ENCODE peak calls at places on chromosome 9, in four cellular contexts. A, J, Z and I are unnamed samples. For H3K9me2, the result is how much of the 10 kb centered on the place peaks cover.

GRCh38 chr9:110089681-110090370 is 118.1 kb downstream of the C9orf152 start:
- DNase-seq in A (no peak), J (peak), Z (no peak), I (no peak)

GRCh38 chr9:89359636-89360315 is 41.5 kb downstream of the SECISBP2 start:
- DNase-seq in A (no peak), J (no peak), Z (no peak), I (no peak)

GRCh38 chr9:128687453-128687852 is 1.6 kb upstream of the SET start:
- DNase-seq in A (no peak), J (no peak), Z (no peak), I (no peak)

GRCh38 chr9:14210428-14210827 is 103.5 kb downstream of the NFIB start:
- DNase-seq in A (no peak), J (no peak), Z (no peak), I (no peak)

GRCh38 chr9:68851657-68852056 is 146.6 kb downstream of the PIP5K1B start:
- DNase-seq in A (no peak), J (peak), Z (no peak), I (no peak)

GRCh38 chr9:34332370-34332964 is 3.1 kb downstream of the NUDT2 start:
- DNase-seq in A (peak), J (peak), Z (peak), I (peak)

GRCh38 chr9:26605367-26605766 is 287.2 kb downstream of the CAAP1 start:
- DNase-seq in A (no peak), J (no peak), Z (no peak), I (no peak)

GRCh38 chr9:127976498-127976897 is 4.3 kb downstream of the EEIG1 start:
- DNase-seq in A (no peak), J (no peak), Z (no peak), I (no peak)

GRCh38 chr9:34079181-34079580 is 30.5 kb upstream of the UBAP2 start:
- DNase-seq in A (no peak), J (no peak), Z (peak), I (no peak)

GRCh38 chr9:101585740-101586139 is 9.0 kb downstream of the PPP3R2 start:
- DNase-seq in A (no peak), J (no peak), Z (no peak), I (no peak)

GRCh38 chr9:136254381-136255165 is 9.0 kb upstream of the QSOX2 start:
- DNase-seq in A (no peak), J (no peak), Z (no peak), I (peak)

GRCh38 chr9:135492886-135493669 is 7.4 kb upstream of the MRPS2 start:
- DNase-seq in A (no peak), J (no peak), Z (no peak), I (no peak)

GRCh38 chr9:134623408-134624066 is 18.1 kb upstream of the COL5A1 start:
- DNase-seq in A (no peak), J (no peak), Z (no peak), I (no peak)

GRCh38 chr9:133370680-133371079 is 5.2 kb downstream of the SURF4 start:
- DNase-seq in A (no peak), J (no peak), Z (no peak), I (no peak)

GRCh38 chr9:124013263-124014211 is 2.0 kb downstream of the LHX2 start:
- DNase-seq in A (peak), J (no peak), Z (no peak), I (no peak)

GRCh38 chr9:104802110-104802509 is 38.2 kb downstream of the NIPSNAP3B start:
- DNase-seq in A (no peak), J (no peak), Z (no peak), I (no peak)

GRCh38 chr9:13386324-13386723 is 106.8 kb upstream of the MPDZ start:
- DNase-seq in A (no peak), J (no peak), Z (no peak), I (no peak)

GRCh38 chr9:123637596-123637939 is 281.6 kb downstream of the CRB2 start:
- DNase-seq in A (no peak), J (no peak), Z (no peak), I (no peak)

GRCh38 chr9:120110520-120110919 is 469.4 kb downstream of the CDK5RAP2 start:
- DNase-seq in A (no peak), J (no peak), Z (no peak), I (no peak)

GRCh38 chr9:105510024-105510423 is 47.9 kb upstream of the FKTN start:
- DNase-seq in A (no peak), J (no peak), Z (no peak), I (no peak)

GRCh38 chr9:107894572-107895261 is 405.1 kb upstream of the KLF4 start:
- DNase-seq in A (peak), J (peak), Z (no peak), I (no peak)

GRCh38 chr9:133962341-133962740 is 29.8 kb downstream of the VAV2 start:
- DNase-seq in A (no peak), J (no peak), Z (no peak), I (no peak)

GRCh38 chr9:16809912-16810610 is 60.4 kb downstream of the BNC2 start:
- DNase-seq in A (peak), J (no peak), Z (no peak), I (no peak)

GRCh38 chr9:31588010-31588409 is 796.4 kb upstream of the ACO1 start:
- DNase-seq in A (no peak), J (no peak), Z (no peak), I (no peak)

GRCh38 chr9:98854206-98854756 is 46.8 kb downstream of the GALNT12 start:
- DNase-seq in A (no peak), J (no peak), Z (no peak), I (no peak)

GRCh38 chr9:82010711-82011110 is 22.1 kb downstream of the SPATA31D1 start:
- DNase-seq in A (no peak), J (no peak), Z (no peak), I (no peak)

GRCh38 chr9:124238546-124239140 is 19.1 kb upstream of the NEK6 start:
- DNase-seq in A (no peak), J (no peak), Z (no peak), I (no peak)

GRCh38 chr9:115524467-115525059 is 406.6 kb upstream of the TNC start:
- DNase-seq in A (peak), J (peak), Z (peak), I (peak)
- H3K9me2 ChIP-seq in A (under half), J (under half), Z (under half), I (under half)

DNA sequence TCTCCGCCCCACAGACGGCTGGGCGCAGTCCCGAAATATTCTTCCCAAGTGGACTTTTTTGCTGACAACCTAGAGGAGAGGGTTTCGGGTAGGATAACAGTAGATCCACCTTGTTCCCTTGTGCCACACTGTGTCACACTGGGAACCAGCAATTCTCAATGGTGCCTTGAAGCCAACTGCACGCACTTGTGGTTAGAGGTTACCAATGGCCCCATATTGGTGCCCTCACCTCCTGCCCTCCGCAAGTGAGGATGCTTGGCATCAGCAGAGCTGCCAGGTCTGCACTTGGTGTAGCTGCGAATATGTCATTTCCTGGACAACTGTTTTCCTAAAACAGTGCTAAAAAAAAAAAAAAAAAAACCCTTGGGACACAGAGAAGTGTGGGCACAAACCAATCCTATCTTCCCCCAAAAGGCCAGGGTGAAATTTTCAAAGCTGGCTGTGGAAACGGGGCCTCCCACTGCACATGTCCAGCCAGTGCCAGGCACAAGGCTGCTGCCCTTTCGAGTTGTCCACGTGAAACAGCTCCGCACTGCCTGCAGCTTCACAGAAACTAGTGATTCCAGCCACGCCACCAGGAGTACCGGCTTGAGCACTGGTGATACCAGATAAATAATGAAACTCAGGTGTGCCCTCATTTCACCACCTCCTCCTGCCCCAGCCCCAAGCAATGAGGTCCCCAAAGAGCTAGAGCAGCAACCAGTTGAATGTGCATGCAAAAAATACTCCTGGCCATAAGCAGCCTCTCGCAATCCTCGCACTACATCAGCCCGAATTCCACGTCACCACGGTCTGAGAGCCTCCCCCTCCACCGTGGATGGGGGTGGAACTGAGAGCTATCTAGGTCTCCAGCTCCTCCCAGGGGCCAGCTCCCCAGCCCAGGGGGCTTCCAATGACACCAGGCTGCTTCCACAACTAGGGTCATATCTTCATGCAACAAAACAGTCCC is 51.2 kb downstream of the USP20 start:
- DNase-seq in A (no peak), J (no peak), Z (no peak), I (peak)
- H2AFZ ChIP-seq in A (no peak), J (peak), Z (no peak), I (no peak)

DNA sequence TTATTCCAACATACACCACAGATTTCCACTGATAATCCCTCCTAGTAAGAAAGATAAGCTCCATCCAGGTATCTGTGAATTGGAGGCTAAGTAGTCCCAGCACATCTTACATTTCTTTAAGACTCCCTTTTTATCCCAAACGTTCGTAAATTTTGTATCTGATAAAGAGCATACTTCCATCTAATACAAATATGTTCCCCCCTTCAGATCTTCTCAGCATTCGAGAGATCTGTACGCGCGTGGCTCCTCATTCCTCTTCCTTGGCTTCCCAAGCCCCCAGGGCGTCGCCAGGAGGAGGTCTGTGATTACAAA is 20.0 kb downstream of the CDKN2A start:
- DNase-seq in A (no peak), J (no peak), Z (no peak), I (no peak)
- H3K4me3 ChIP-seq in A (peak), J (no peak), Z (peak), I (no peak)

DNA sequence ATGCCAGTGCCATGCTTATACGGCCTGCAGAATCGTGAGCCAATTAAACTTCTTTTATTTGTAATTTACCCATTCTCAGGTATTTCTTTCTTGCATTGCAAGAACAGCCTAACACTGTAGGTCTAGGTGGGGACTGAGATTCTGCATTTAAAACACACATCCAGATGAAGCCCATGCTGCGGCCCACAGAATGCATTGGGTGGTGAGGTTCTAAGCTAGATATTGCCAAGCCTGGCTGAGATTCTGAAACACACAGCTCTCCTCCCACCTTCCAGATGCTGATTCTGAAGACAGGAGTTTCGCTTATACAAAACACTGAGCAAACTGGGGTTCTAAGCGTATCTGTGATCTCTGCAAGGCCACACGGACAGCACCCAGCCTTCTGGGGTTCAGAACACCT is 75.1 kb downstream of the DAPK1 start:
- DNase-seq in A (no peak), J (no peak), Z (no peak), I (no peak)
- H3K9me2 ChIP-seq in A (under half), J (under half), Z (under half), I (under half)

GRCh38 chr9:86980802-86981201 is 33.5 kb upstream of the GAS1 start:
- DNase-seq in A (no peak), J (no peak), Z (no peak), I (no peak)

GRCh38 chr9:86987900-86988299 is 40.6 kb upstream of the GAS1 start:
- DNase-seq in A (no peak), J (no peak), Z (no peak), I (no peak)

GRCh38 chr9:86979686-86980085 is 32.4 kb upstream of the GAS1 start:
- DNase-seq in A (no peak), J (no peak), Z (no peak), I (no peak)

GRCh38 chr9:86985132-86985531 is 37.8 kb upstream of the GAS1 start:
- DNase-seq in A (no peak), J (no peak), Z (no peak), I (no peak)

GRCh38 chr9:86983260-86984255 is 36.3 kb upstream of the GAS1 start:
- DNase-seq in A (no peak), J (no peak), Z (no peak), I (no peak)
- H2AFZ ChIP-seq in A (peak), J (no peak), Z (no peak), I (no peak)